ENCODE peak calls at places on chromosomes 11 and 22, in eight cellular contexts. One of them, this sample, is unnamed.

GRCh38 chr11:26613759-26614158 is 41.7 kb upstream of the MUC15 start:
- DNase-seq in T47D: no peak
- DNase-seq in amniotic stem cell: no peak
- DNase-seq in GM12892: no peak
- DNase-seq in psoas muscle: no peak
- DNase-seq in T-helper 9 cell: no peak
- DNase-seq in T-helper 1 cell: no peak
- DNase-seq in GM19239: no peak
- DNase-seq in this sample: no peak

GRCh38 chr11:48109046-48109666 is 107.5 kb upstream of the OR4B1 start:
- DNase-seq in T47D: peak
- DNase-seq in amniotic stem cell: no peak
- DNase-seq in GM12892: no peak
- DNase-seq in psoas muscle: no peak
- DNase-seq in T-helper 9 cell: no peak
- DNase-seq in T-helper 1 cell: no peak
- DNase-seq in GM19239: no peak
- DNase-seq in this sample: no peak

GRCh38 chr11:64321533-64321932 is 3.6 kb downstream of the PRDX5 start:
- DNase-seq in T47D: no peak
- DNase-seq in amniotic stem cell: no peak
- DNase-seq in GM12892: no peak
- DNase-seq in psoas muscle: no peak
- DNase-seq in T-helper 9 cell: no peak
- DNase-seq in T-helper 1 cell: no peak
- DNase-seq in GM19239: no peak
- DNase-seq in this sample: no peak

GRCh38 chr22:47686594-47687363 is 924.3 kb downstream of the TBC1D22A start:
- DNase-seq in T47D: no peak
- DNase-seq in amniotic stem cell: no peak
- DNase-seq in GM12892: no peak
- DNase-seq in psoas muscle: no peak
- DNase-seq in T-helper 9 cell: no peak
- DNase-seq in T-helper 1 cell: no peak
- DNase-seq in GM19239: no peak
- DNase-seq in this sample: no peak

GRCh38 chr11:119030029-119030328 is 698 bp downstream of the SLC37A4 start:
- DNase-seq in T47D: no peak
- DNase-seq in amniotic stem cell: no peak
- DNase-seq in GM12892: no peak
- DNase-seq in psoas muscle: no peak
- DNase-seq in T-helper 9 cell: no peak
- DNase-seq in T-helper 1 cell: no peak
- DNase-seq in GM19239: no peak
- DNase-seq in this sample: no peak

GRCh38 chr22:19576460-19577421 is 52.5 kb upstream of the CLDN5 start:
- DNase-seq in T47D: no peak
- DNase-seq in amniotic stem cell: no peak
- DNase-seq in GM12892: peak
- DNase-seq in psoas muscle: no peak
- DNase-seq in T-helper 9 cell: no peak
- DNase-seq in T-helper 1 cell: no peak
- DNase-seq in GM19239: peak
- DNase-seq in this sample: no peak

GRCh38 chr22:46072981-46073682 is 77.2 kb upstream of the PPARA start:
- DNase-seq in T47D: no peak
- DNase-seq in amniotic stem cell: no peak
- DNase-seq in GM12892: no peak
- DNase-seq in psoas muscle: peak
- DNase-seq in T-helper 9 cell: no peak
- DNase-seq in T-helper 1 cell: no peak
- DNase-seq in GM19239: no peak
- DNase-seq in this sample: no peak

GRCh38 chr11:118340437-118340836 is 2.1 kb downstream of the CD3D start:
- DNase-seq in T47D: no peak
- DNase-seq in amniotic stem cell: no peak
- DNase-seq in GM12892: no peak
- DNase-seq in psoas muscle: no peak
- DNase-seq in T-helper 9 cell: no peak
- DNase-seq in T-helper 1 cell: no peak
- DNase-seq in GM19239: no peak
- DNase-seq in this sample: no peak

GRCh38 chr11:44978961-44979331 is 28.3 kb upstream of the TP53I11 start:
- DNase-seq in T47D: peak
- DNase-seq in amniotic stem cell: no peak
- DNase-seq in GM12892: no peak
- DNase-seq in psoas muscle: no peak
- DNase-seq in T-helper 9 cell: no peak
- DNase-seq in T-helper 1 cell: no peak
- DNase-seq in GM19239: no peak
- DNase-seq in this sample: no peak

GRCh38 chr11:113681711-113682410 is 24.2 kb downstream of the TMPRSS5 start:
- DNase-seq in T47D: no peak
- DNase-seq in amniotic stem cell: no peak
- DNase-seq in GM12892: no peak
- DNase-seq in psoas muscle: no peak
- DNase-seq in T-helper 9 cell: no peak
- DNase-seq in T-helper 1 cell: no peak
- DNase-seq in GM19239: no peak
- DNase-seq in this sample: no peak

GRCh38 chr11:119470316-119471266 is 47.6 kb upstream of the THY1 start:
- DNase-seq in T47D: no peak
- DNase-seq in amniotic stem cell: peak
- DNase-seq in GM12892: no peak
- DNase-seq in psoas muscle: no peak
- DNase-seq in T-helper 9 cell: no peak
- DNase-seq in T-helper 1 cell: no peak
- DNase-seq in GM19239: no peak
- DNase-seq in this sample: no peak

GRCh38 chr11:112343368-112344039 is 82.8 kb upstream of the PLET1 start:
- DNase-seq in T47D: peak
- DNase-seq in amniotic stem cell: no peak
- DNase-seq in GM12892: no peak
- DNase-seq in psoas muscle: no peak
- DNase-seq in T-helper 9 cell: no peak
- DNase-seq in T-helper 1 cell: no peak
- DNase-seq in GM19239: no peak
- DNase-seq in this sample: no peak

GRCh38 chr11:86749376-86749775 is 51.0 kb upstream of the PRSS23 start:
- DNase-seq in T47D: no peak
- DNase-seq in amniotic stem cell: no peak
- DNase-seq in GM12892: no peak
- DNase-seq in psoas muscle: no peak
- DNase-seq in T-helper 9 cell: no peak
- DNase-seq in T-helper 1 cell: no peak
- DNase-seq in GM19239: no peak
- DNase-seq in this sample: no peak

GRCh38 chr11:118672865-118673264 is 6.6 kb downstream of the TREH start:
- DNase-seq in T47D: no peak
- DNase-seq in amniotic stem cell: no peak
- DNase-seq in GM12892: no peak
- DNase-seq in psoas muscle: no peak
- DNase-seq in T-helper 9 cell: no peak
- DNase-seq in T-helper 1 cell: no peak
- DNase-seq in GM19239: no peak
- DNase-seq in this sample: no peak

GRCh38 chr11:70493891-70494290 is 95.6 kb downstream of the CTTN start:
- DNase-seq in T47D: no peak
- DNase-seq in amniotic stem cell: no peak
- DNase-seq in GM12892: no peak
- DNase-seq in psoas muscle: peak
- DNase-seq in T-helper 9 cell: no peak
- DNase-seq in T-helper 1 cell: no peak
- DNase-seq in GM19239: no peak
- DNase-seq in this sample: no peak